ENCODE peak calls at places on chromosomes 6 and 20, in six cellular contexts. One of them, this sample, is unnamed.

GRCh38 chr20:760751-761417 is 7.4 kb downstream of the SLC52A3 start:
- DNase-seq in hepatocyte: peak; percentile 70
- DNase-seq in lower lobe of right lung: peak; percentile 68
- DNase-seq in esophagus squamous epithelium: no peak
- DNase-seq in pancreas: no peak
- DNase-seq in bronchial epithelial cell: peak; percentile 21
- DNase-seq in this sample: no peak

GRCh38 chr6:113825776-113826175 is 31.4 kb upstream of the MARCKS start:
- DNase-seq in lower lobe of right lung: peak; percentile 60
- DNase-seq in bronchial epithelial cell: no peak
- DNase-seq in hepatocyte: peak; percentile 51
- DNase-seq in esophagus squamous epithelium: no peak
- DNase-seq in pancreas: peak; percentile 90
- DNase-seq in this sample: no peak

GRCh38 chr20:53954734-53955658 is 115.4 kb downstream of the BCAS1 start:
- DNase-seq in lower lobe of right lung: no peak
- DNase-seq in bronchial epithelial cell: no peak
- DNase-seq in esophagus squamous epithelium: no peak
- DNase-seq in pancreas: no peak
- DNase-seq in hepatocyte: no peak
- DNase-seq in this sample: no peak

GRCh38 chr6:132504757-132505156 is 8.2 kb downstream of the STX7 start:
- DNase-seq in esophagus squamous epithelium: no peak
- DNase-seq in bronchial epithelial cell: no peak
- DNase-seq in lower lobe of right lung: no peak
- DNase-seq in hepatocyte: no peak
- DNase-seq in pancreas: no peak
- DNase-seq in this sample: no peak

GRCh38 chr6:35970181-35970580 is 49.3 kb upstream of the SRPK1 start:
- DNase-seq in pancreas: no peak
- DNase-seq in lower lobe of right lung: no peak
- DNase-seq in esophagus squamous epithelium: no peak
- DNase-seq in hepatocyte: peak; percentile 35
- DNase-seq in bronchial epithelial cell: peak; percentile 81
- DNase-seq in this sample: no peak

GRCh38 chr6:3454206-3455016 is 2.4 kb downstream of the SLC22A23 start:
- DNase-seq in bronchial epithelial cell: peak; percentile 61
- DNase-seq in pancreas: no peak
- DNase-seq in esophagus squamous epithelium: no peak
- DNase-seq in lower lobe of right lung: no peak
- DNase-seq in hepatocyte: no peak
- DNase-seq in this sample: no peak

GRCh38 chr20:24254480-24254879 is 214.9 kb upstream of the SYNDIG1 start:
- DNase-seq in pancreas: no peak
- DNase-seq in lower lobe of right lung: no peak
- DNase-seq in hepatocyte: no peak
- DNase-seq in esophagus squamous epithelium: no peak
- DNase-seq in bronchial epithelial cell: no peak
- DNase-seq in this sample: no peak

GRCh38 chr6:152463183-152463582 is 174.0 kb downstream of the SYNE1 start:
- DNase-seq in bronchial epithelial cell: no peak
- DNase-seq in esophagus squamous epithelium: no peak
- DNase-seq in hepatocyte: no peak
- DNase-seq in lower lobe of right lung: no peak
- DNase-seq in pancreas: no peak
- DNase-seq in this sample: no peak

GRCh38 chr6:100144991-100145390 is 151.0 kb upstream of the MCHR2 start:
- DNase-seq in pancreas: no peak
- DNase-seq in bronchial epithelial cell: peak; percentile 7
- DNase-seq in hepatocyte: no peak
- DNase-seq in lower lobe of right lung: no peak
- DNase-seq in esophagus squamous epithelium: no peak
- DNase-seq in this sample: no peak

GRCh38 chr6:139525415-139525814 is 151.0 kb upstream of the CITED2 start:
- DNase-seq in esophagus squamous epithelium: no peak
- DNase-seq in lower lobe of right lung: no peak
- DNase-seq in hepatocyte: no peak
- DNase-seq in pancreas: no peak
- DNase-seq in bronchial epithelial cell: no peak
- DNase-seq in this sample: no peak

GRCh38 chr6:73675466-73676098 is 20.4 kb upstream of the CD109 start:
- DNase-seq in hepatocyte: peak; percentile 88
- DNase-seq in esophagus squamous epithelium: peak; percentile 14
- DNase-seq in pancreas: peak; percentile 47
- DNase-seq in lower lobe of right lung: peak; percentile 71
- DNase-seq in bronchial epithelial cell: peak; percentile 65
- DNase-seq in this sample: no peak

GRCh38 chr6:108598316-108598863 is 37.7 kb downstream of the FOXO3 start:
- DNase-seq in esophagus squamous epithelium: no peak
- DNase-seq in lower lobe of right lung: no peak
- DNase-seq in pancreas: no peak
- DNase-seq in hepatocyte: peak; percentile 59
- DNase-seq in bronchial epithelial cell: peak; percentile 63
- DNase-seq in this sample: no peak

GRCh38 chr20:5751856-5752255 is 1.7 kb downstream of the SHLD1 start:
- DNase-seq in bronchial epithelial cell: no peak
- DNase-seq in pancreas: peak; percentile 55
- DNase-seq in lower lobe of right lung: no peak
- DNase-seq in hepatocyte: peak; percentile 46
- DNase-seq in esophagus squamous epithelium: no peak
- DNase-seq in this sample: no peak

GRCh38 chr6:137763861-137764260 is 103.2 kb upstream of the TNFAIP3 start:
- DNase-seq in esophagus squamous epithelium: no peak
- DNase-seq in pancreas: no peak
- DNase-seq in lower lobe of right lung: no peak
- DNase-seq in hepatocyte: no peak
- DNase-seq in bronchial epithelial cell: peak; percentile 82
- DNase-seq in this sample: no peak

GRCh38 chr20:38426498-38426897 is 8.6 kb downstream of the SNHG17 start:
- DNase-seq in bronchial epithelial cell: no peak
- DNase-seq in pancreas: no peak
- DNase-seq in esophagus squamous epithelium: no peak
- DNase-seq in lower lobe of right lung: no peak
- DNase-seq in hepatocyte: no peak
- DNase-seq in this sample: no peak
- H3K27me3 ChIP-seq in bronchial epithelial cell: no peaks in the 10 kb centered on the region
- H3K27me3 ChIP-seq in pancreas: no peaks in the 10 kb centered on the region
- H3K27me3 ChIP-seq in esophagus squamous epithelium: no peaks in the 10 kb centered on the region
- H3K27me3 ChIP-seq in lower lobe of right lung: no peaks in the 10 kb centered on the region
- H3K27me3 ChIP-seq in hepatocyte: no peaks in the 10 kb centered on the region
- H3K27me3 ChIP-seq in this sample: no peaks in the 10 kb centered on the region

GRCh38 chr6:26250806-26251075 is 114.3 kb upstream of the BTN3A2 start:
- DNase-seq in lower lobe of right lung: no peak
- DNase-seq in bronchial epithelial cell: no peak
- DNase-seq in esophagus squamous epithelium: no peak
- DNase-seq in hepatocyte: no peak
- DNase-seq in pancreas: no peak
- DNase-seq in this sample: no peak

GRCh38 chr6:26249709-26249958 is 115.4 kb upstream of the BTN3A2 start:
- DNase-seq in bronchial epithelial cell: no peak
- DNase-seq in hepatocyte: no peak
- DNase-seq in lower lobe of right lung: no peak
- DNase-seq in pancreas: no peak
- DNase-seq in esophagus squamous epithelium: no peak
- DNase-seq in this sample: no peak

GRCh38 chr6:26251354-26252081 is 113.5 kb upstream of the BTN3A2 start:
- DNase-seq in bronchial epithelial cell: peak; percentile 91
- DNase-seq in hepatocyte: peak; percentile 87
- DNase-seq in esophagus squamous epithelium: no peak
- DNase-seq in pancreas: no peak
- DNase-seq in lower lobe of right lung: peak; percentile 67
- DNase-seq in this sample: no peak

GRCh38 chr6:26246553-26246952 is 118.4 kb upstream of the BTN3A2 start:
- DNase-seq in bronchial epithelial cell: no peak
- DNase-seq in pancreas: no peak
- DNase-seq in esophagus squamous epithelium: no peak
- DNase-seq in lower lobe of right lung: no peak
- DNase-seq in hepatocyte: no peak
- DNase-seq in this sample: no peak

DNA sequence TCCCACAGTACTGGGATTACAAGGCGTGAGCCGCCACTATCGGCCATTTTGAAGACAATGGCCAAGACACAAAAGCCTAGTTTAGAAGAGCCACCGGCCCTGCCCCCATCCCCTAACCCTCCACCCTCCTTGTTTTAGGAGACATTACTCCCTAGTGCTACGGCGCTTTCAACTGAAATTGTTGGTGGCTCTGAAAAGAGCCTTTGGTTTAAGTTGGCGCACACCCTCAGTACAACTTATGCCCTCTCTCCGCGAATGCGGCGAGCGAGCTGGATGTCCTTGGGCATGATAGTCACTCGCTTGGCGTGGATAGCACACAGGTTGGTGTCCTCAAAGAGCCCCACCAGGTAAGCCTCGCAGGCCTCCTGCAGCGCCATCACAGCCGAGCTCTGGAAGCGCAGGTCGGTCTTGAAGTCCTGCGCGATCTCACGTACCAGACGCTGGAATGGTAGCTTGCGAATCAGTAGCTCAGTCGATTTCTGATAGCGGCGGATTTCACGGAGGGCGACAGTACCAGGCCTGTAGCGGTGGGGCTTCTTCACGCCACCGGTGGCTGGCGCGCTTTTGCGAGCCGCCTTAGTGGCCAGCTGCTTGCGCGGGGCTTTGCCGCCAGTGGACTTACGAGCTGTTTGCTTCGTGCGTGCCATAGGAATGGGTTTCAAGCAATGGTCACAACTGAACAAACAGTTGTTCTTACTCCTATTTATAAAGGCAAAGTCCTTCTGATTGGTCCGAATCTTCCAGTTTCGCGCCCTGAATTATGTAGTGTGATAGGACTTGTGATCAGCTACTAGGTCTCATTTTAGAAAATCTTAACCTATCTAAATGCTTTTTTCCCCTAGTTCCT is 114.8 kb upstream of the BTN3A2 start:
- DNase-seq in pancreas: no peak
- DNase-seq in hepatocyte: peak; percentile 88
- DNase-seq in bronchial epithelial cell: peak; percentile 82
- DNase-seq in esophagus squamous epithelium: no peak
- DNase-seq in lower lobe of right lung: peak; percentile 71
- DNase-seq in this sample: no peak
- H3K27me3 ChIP-seq in pancreas: peaks cover 43% of the 10 kb centered on the region
- H3K27me3 ChIP-seq in hepatocyte: no peaks in the 10 kb centered on the region
- H3K27me3 ChIP-seq in bronchial epithelial cell: no peaks in the 10 kb centered on the region
- H3K27me3 ChIP-seq in esophagus squamous epithelium: no peaks in the 10 kb centered on the region
- H3K27me3 ChIP-seq in lower lobe of right lung: peaks cover 48% of the 10 kb centered on the region
- H3K27me3 ChIP-seq in this sample: no peaks in the 10 kb centered on the region

GRCh38 chr6:165662041-165662491 is 975 bp downstream of the PDE10A start:
- DNase-seq in bronchial epithelial cell: no peak
- DNase-seq in esophagus squamous epithelium: no peak
- DNase-seq in lower lobe of right lung: no peak
- DNase-seq in hepatocyte: peak; percentile 36
- DNase-seq in pancreas: no peak
- DNase-seq in this sample: no peak
- H3K27me3 ChIP-seq in bronchial epithelial cell: peaks cover 36% of the 10 kb centered on the region
- H3K27me3 ChIP-seq in esophagus squamous epithelium: peaks cover 18% of the 10 kb centered on the region
- H3K27me3 ChIP-seq in lower lobe of right lung: peaks cover 72% of the 10 kb centered on the region
- H3K27me3 ChIP-seq in hepatocyte: peaks cover 87% of the 10 kb centered on the region
- H3K27me3 ChIP-seq in pancreas: peaks cover under 1% of the 10 kb centered on the region
- H3K27me3 ChIP-seq in this sample: no peaks in the 10 kb centered on the region

DNA sequence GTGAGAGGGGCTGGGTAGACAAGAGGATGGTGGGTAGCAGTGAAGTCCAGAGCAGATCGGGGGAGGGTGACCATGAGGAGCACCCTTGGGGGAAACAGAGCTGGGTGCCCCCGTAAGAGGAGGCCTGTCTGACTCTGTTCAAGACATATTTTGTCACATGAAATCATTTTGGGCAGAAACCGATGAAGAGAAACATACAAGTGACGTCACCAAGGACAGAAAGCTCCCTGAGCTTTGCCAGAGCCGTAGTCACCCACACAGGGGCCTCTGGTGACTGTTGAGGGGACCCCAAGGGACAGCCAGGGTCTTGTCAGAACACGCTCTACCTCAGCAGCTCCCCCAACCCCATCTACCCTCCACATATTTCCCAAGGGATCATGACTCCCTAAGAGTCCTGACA is 39.2 kb downstream of the GPR6 start:
- DNase-seq in bronchial epithelial cell: no peak
- DNase-seq in lower lobe of right lung: no peak
- DNase-seq in hepatocyte: no peak
- DNase-seq in esophagus squamous epithelium: no peak
- DNase-seq in pancreas: no peak
- DNase-seq in this sample: no peak
- H3K27me3 ChIP-seq in bronchial epithelial cell: peaks cover 6% of the 10 kb centered on the region
- H3K27me3 ChIP-seq in lower lobe of right lung: peaks cover 4% of the 10 kb centered on the region
- H3K27me3 ChIP-seq in hepatocyte: no peaks in the 10 kb centered on the region
- H3K27me3 ChIP-seq in esophagus squamous epithelium: no peaks in the 10 kb centered on the region
- H3K27me3 ChIP-seq in pancreas: no peaks in the 10 kb centered on the region
- H3K27me3 ChIP-seq in this sample: no peaks in the 10 kb centered on the region

DNA sequence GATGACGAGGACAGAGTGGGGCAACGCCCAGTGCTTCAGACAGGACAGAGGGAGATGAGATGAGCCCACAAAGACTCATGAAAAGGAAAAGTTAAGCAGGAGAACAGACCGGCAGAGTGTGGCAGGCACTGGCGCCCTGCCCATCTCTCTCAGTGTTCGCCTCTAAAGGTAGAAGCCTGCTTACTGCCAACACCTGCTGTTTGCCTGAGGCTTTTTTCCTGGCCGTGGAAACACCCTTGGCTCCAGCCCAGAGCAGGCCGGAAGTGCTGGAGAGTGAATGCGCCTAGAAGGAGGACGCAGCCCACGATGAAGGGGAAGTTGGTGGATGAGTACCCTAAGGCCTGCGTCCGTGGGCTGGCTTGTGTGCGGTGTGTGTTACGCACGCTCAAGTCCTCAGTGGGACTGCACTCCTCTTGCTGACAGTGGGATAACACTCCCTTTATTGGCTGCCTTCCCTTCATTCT is 9.3 kb upstream of the FOXP4 start:
- DNase-seq in pancreas: peak; percentile 88
- DNase-seq in esophagus squamous epithelium: no peak
- DNase-seq in bronchial epithelial cell: peak; percentile 81
- DNase-seq in lower lobe of right lung: peak; percentile 75
- DNase-seq in hepatocyte: peak; percentile 41
- DNase-seq in this sample: no peak
- H3K27me3 ChIP-seq in pancreas: no peaks in the 10 kb centered on the region
- H3K27me3 ChIP-seq in esophagus squamous epithelium: no peaks in the 10 kb centered on the region
- H3K27me3 ChIP-seq in bronchial epithelial cell: no peaks in the 10 kb centered on the region
- H3K27me3 ChIP-seq in lower lobe of right lung: no peaks in the 10 kb centered on the region
- H3K27me3 ChIP-seq in hepatocyte: no peaks in the 10 kb centered on the region
- H3K27me3 ChIP-seq in this sample: no peaks in the 10 kb centered on the region

GRCh38 chr20:59469266-59470252 is 134.8 kb upstream of the PHACTR3 start:
- DNase-seq in lower lobe of right lung: no peak
- DNase-seq in hepatocyte: no peak
- DNase-seq in esophagus squamous epithelium: no peak
- DNase-seq in pancreas: no peak
- DNase-seq in bronchial epithelial cell: no peak
- DNase-seq in this sample: no peak
- H3K27me3 ChIP-seq in lower lobe of right lung: peaks cover 6% of the 10 kb centered on the region
- H3K27me3 ChIP-seq in hepatocyte: no peaks in the 10 kb centered on the region
- H3K27me3 ChIP-seq in esophagus squamous epithelium: no peaks in the 10 kb centered on the region
- H3K27me3 ChIP-seq in pancreas: no peaks in the 10 kb centered on the region
- H3K27me3 ChIP-seq in bronchial epithelial cell: no peaks in the 10 kb centered on the region
- H3K27me3 ChIP-seq in this sample: no peaks in the 10 kb centered on the region

This sample was measured in vagina.